ENCODE peak calls at places on chromosomes 11 and 22, in four cellular contexts. Y is transverse colon, B is HCT116, Z is suprapubic skin. J is an unnamed sample.

GRCh38 chr22:41217553-41218157 is 12.5 kb downstream of the L3MBTL2 start:
- DNase-seq in Y (peak; percentile 56), B (no peak), Z (peak; percentile 75), J (no peak)

GRCh38 chr11:75554258-75555022 is 7.6 kb upstream of the SERPINH1 start:
- DNase-seq in Y (peak; percentile 82), B (no peak), Z (peak; percentile 91), J (peak; percentile 97)

GRCh38 chr11:85953491-85954143 is 98.4 kb downstream of the CCDC83 start:
- DNase-seq in Y (no peak), B (no peak), Z (no peak), J (no peak)

GRCh38 chr22:27720860-27721259 is 80.7 kb downstream of the MN1 start:
- DNase-seq in Y (no peak), B (no peak), Z (no peak), J (no peak)

GRCh38 chr11:134517621-134518293 is 105.7 kb upstream of the B3GAT1 start:
- DNase-seq in Y (peak; percentile 10), B (no peak), Z (peak; percentile 40), J (no peak)

GRCh38 chr11:107801641-107802040 is 56.9 kb downstream of the SLC35F2 start:
- DNase-seq in Y (no peak), B (no peak), Z (no peak), J (peak; percentile 20)

GRCh38 chr11:44894217-44894617 is 56.5 kb downstream of the TP53I11 start:
- DNase-seq in Y (peak; percentile 58), B (peak; percentile 40), Z (no peak), J (no peak)

GRCh38 chr11:697028-697491 is 1.4 kb downstream of the TMEM80 start:
- DNase-seq in Y (no peak), B (no peak), Z (peak; percentile 70), J (no peak)

GRCh38 chr11:131027501-131027900 is 111.2 kb upstream of the SNX19 start:
- DNase-seq in Y (no peak), B (no peak), Z (no peak), J (no peak)

GRCh38 chr11:125967515-125967914 is 21.7 kb downstream of the VSIG10L2 start:
- DNase-seq in Y (no peak), B (no peak), Z (no peak), J (no peak)

GRCh38 chr11:130897262-130898182 is 18.8 kb downstream of the SNX19 start:
- DNase-seq in Y (peak; percentile 57), B (no peak), Z (peak; percentile 68), J (peak; percentile 96)

GRCh38 chr22:42933783-42934144 is 76.7 kb upstream of the ARFGAP3 start:
- DNase-seq in Y (no peak), B (no peak), Z (no peak), J (no peak)

GRCh38 chr11:11390068-11390775 is 37.2 kb upstream of the CSNK2A3 start:
- DNase-seq in Y (no peak), B (no peak), Z (no peak), J (no peak)

GRCh38 chr11:9014826-9015225 is 11.0 kb upstream of the NRIP3 start:
- DNase-seq in Y (no peak), B (no peak), Z (no peak), J (no peak)

GRCh38 chr11:123413636-123414035 is 16.4 kb upstream of the GRAMD1B start:
- DNase-seq in Y (no peak), B (no peak), Z (no peak), J (no peak)

GRCh38 chr11:118224512-118225180 is at the start of gene JAML:
- DNase-seq in Y (peak; percentile 60), B (no peak), Z (no peak), J (no peak)

GRCh38 chr11:114091791-114092397 is 32.4 kb downstream of the ZBTB16 start:
- DNase-seq in Y (no peak), B (no peak), Z (no peak), J (no peak)

GRCh38 chr11:99015634-99016454 is 4.9 kb upstream of the CNTN5 start:
- DNase-seq in Y (no peak), B (peak; percentile 12), Z (no peak), J (no peak)

GRCh38 chr11:17810736-17811135 is 76.2 kb downstream of the KCNC1 start:
- DNase-seq in Y (no peak), B (no peak), Z (no peak), J (no peak)

GRCh38 chr11:130527648-130528300 is 79.3 kb downstream of the ADAMTS15 start:
- DNase-seq in Y (no peak), B (no peak), Z (no peak), J (peak; percentile 72)

GRCh38 chr22:50146440-50147228 is 23.9 kb upstream of the PANX2 start:
- DNase-seq in Y (peak; percentile 58), B (peak; percentile 32), Z (peak; percentile 63), J (no peak)

GRCh38 chr11:66070604-66071325 is 693 bp downstream of the PACS1 start:
- DNase-seq in Y (peak; percentile 43), B (no peak), Z (peak; percentile 85), J (no peak)

GRCh38 chr11:114345575-114346222 is 49.5 kb downstream of the NNMT start:
- DNase-seq in Y (no peak), B (no peak), Z (no peak), J (no peak)

GRCh38 chr11:3203221-3204043 is 15.2 kb downstream of the MRGPRG start:
- DNase-seq in Y (no peak), B (no peak), Z (peak; percentile 54), J (no peak)

GRCh38 chr11:128419012-128419767 is 168.2 kb downstream of the ETS1 start:
- DNase-seq in Y (no peak), B (no peak), Z (no peak), J (no peak)

GRCh38 chr11:92347404-92347803 is 122.8 kb downstream of the FAT3 start:
- DNase-seq in Y (no peak), B (no peak), Z (no peak), J (no peak)

GRCh38 chr11:91173701-91174100 is 950.9 kb upstream of the CHORDC1 start:
- DNase-seq in Y (no peak), B (no peak), Z (no peak), J (no peak)

GRCh38 chr22:33328789-33329296 is 270.7 kb upstream of the SYN3 start:
- DNase-seq in Y (no peak), B (no peak), Z (no peak), J (no peak)

GRCh38 chr11:58582437-58582836 is 3.6 kb downstream of the ZFP91 start:
- DNase-seq in Y (no peak), B (no peak), Z (no peak), J (no peak)

GRCh38 chr11:46537121-46537520 is 56.7 kb downstream of the AMBRA1 start:
- DNase-seq in Y (no peak), B (no peak), Z (no peak), J (no peak)
- TF ChIP-seq CTCF in Y (no peak), B (no peak), Z (no peak), J (no peak)

DNA sequence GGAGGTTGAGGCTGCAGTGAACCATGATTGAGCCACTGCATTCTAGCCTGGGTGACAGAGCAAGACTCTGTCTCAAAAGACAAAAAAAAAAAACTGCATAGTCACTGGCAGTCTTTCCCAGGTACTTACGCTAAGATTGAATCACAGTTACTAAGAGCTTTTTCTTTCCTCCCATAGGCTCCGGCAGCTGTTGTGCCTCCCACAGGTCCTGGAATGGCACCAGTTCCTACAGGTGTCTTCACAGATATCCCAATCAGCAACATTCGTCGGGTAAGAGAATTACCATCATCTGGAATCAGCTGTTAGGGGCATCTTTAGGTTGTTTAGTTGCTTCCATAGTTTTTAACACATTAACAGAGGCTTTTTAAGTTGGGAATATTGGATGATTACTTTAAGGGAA is 19.8 kb downstream of the DLAT start:
- DNase-seq in Y (no peak), B (no peak), Z (no peak), J (no peak)
- TF ChIP-seq POLR2AphosphoS5 in Y (no peak), B (no peak), Z (no peak), J (no peak)

GRCh38 chr22:21856197-21856596 is 11.2 kb downstream of the MAPK1 start:
- DNase-seq in Y (no peak), B (no peak), Z (no peak), J (no peak)
- H3K4me1 ChIP-seq in Y (peaks cover 74% of the 10 kb centered on the region), B (no peaks in the 10 kb centered on the region), Z (peaks cover 38% of the 10 kb centered on the region), J (peaks cover 63% of the 10 kb centered on the region)

DNA sequence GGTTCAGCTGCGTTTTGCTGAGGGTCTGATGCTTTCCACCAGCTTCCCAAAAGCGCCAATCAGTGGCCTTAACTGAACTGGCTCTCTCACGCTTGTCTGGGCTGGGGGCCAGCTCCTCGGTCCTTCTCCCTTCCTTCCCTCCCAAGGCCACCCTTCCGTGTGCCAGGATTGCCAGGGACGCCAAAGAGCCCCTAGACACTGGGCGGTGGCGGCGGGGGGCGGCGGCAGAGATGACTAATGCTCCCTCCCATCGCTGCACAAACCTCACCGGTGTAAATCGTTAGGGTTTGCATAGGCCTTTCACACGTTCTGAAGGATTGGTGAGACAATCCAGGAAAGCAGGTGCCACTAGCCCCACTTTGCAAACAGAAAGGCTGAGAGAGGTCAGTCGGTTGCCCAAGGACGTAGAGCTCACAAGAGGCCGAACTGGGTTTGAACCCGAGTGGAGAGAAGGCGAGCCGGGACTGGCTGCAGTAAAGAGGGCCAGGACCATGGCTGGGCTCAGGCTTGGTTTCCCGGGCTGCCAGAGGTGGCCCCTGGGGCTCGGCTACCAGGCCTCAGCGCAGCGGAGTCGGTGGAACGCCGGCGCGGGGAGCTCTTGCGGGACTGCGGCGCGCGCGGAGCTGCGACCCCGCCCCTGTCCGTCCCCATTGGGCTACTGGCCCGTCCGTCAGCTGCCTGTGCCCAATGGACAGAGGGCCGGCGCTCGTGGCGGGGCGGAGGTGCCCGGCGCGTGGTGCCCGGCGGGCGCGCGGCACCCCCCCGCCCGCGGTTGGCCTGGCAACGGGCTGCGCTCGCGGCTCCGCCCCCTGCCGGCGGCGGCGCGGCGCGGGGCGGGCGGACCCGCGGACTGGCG is 589 bp upstream of the GNAZ start:
- DNase-seq in Y (peak; percentile 93), B (peak; percentile 71), Z (peak; percentile 91), J (no peak)
- TF ChIP-seq CTCF in Y (no peak), B (no peak), Z (no peak), J (no peak)